ENCODE peak calls at places on chromosomes 4 and X, in nine cellular contexts. J is right lobe of liver, G is ovary, R is cardiac muscle cell, L is tibial nerve, W is fibroblast of lung, D is breast epithelium, T is HL-60, I is Peyer's patch. Y is an unnamed sample.

GRCh38 chr4:141102367-141102766 is 30.9 kb downstream of the RNF150 start:
- DNase-seq in J (no peak), G (no peak), R (peak), L (no peak), W (peak), D (no peak), T (no peak), I (no peak), Y (no peak)

GRCh38 chrX:13774696-13775095 is 40.1 kb downstream of the OFD1 start:
- DNase-seq in J (no peak), G (no peak), R (no peak), L (no peak), W (no peak), D (no peak), T (no peak), I (no peak), Y (no peak)

GRCh38 chrX:48496660-48497059 is 12.1 kb upstream of the PORCN start:
- DNase-seq in J (peak), G (no peak), R (no peak), L (no peak), W (no peak), D (no peak), T (no peak), I (no peak), Y (no peak)

GRCh38 chrX:123339201-123339905 is 155.3 kb downstream of the GRIA3 start:
- DNase-seq in J (no peak), G (no peak), R (peak), L (no peak), W (peak), D (no peak), T (no peak), I (no peak), Y (no peak)

GRCh38 chr4:3285558-3286334 is 7.1 kb upstream of the RGS12 start:
- DNase-seq in J (peak), G (peak), R (peak), L (no peak), W (peak), D (peak), T (peak), I (peak), Y (peak)

GRCh38 chrX:130085551-130085986 is 24.7 kb downstream of the ELF4 start:
- DNase-seq in J (no peak), G (no peak), R (peak), L (no peak), W (peak), D (no peak), T (no peak), I (no peak), Y (no peak)

GRCh38 chrX:119501511-119502148 is 33.4 kb downstream of the SLC25A5 start:
- DNase-seq in J (no peak), G (no peak), R (no peak), L (no peak), W (no peak), D (no peak), T (no peak), I (no peak), Y (no peak)

GRCh38 chrX:47273011-47273730 is 40.4 kb downstream of the USP11 start:
- DNase-seq in J (no peak), G (no peak), R (no peak), L (no peak), W (no peak), D (no peak), T (no peak), I (no peak), Y (no peak)

GRCh38 chrX:112818114-112819012 is 22.3 kb downstream of the AMOT start:
- DNase-seq in J (no peak), G (no peak), R (no peak), L (no peak), W (no peak), D (peak), T (no peak), I (no peak), Y (no peak)

GRCh38 chr4:32858971-32859370 is 2138.8 kb downstream of the PCDH7 start:
- DNase-seq in J (no peak), G (no peak), R (peak), L (no peak), W (peak), D (no peak), T (no peak), I (no peak), Y (no peak)

GRCh38 chrX:136754641-136755040 is 26.1 kb downstream of the ARHGEF6 start:
- DNase-seq in J (no peak), G (no peak), R (peak), L (no peak), W (peak), D (peak), T (no peak), I (no peak), Y (no peak)

GRCh38 chr4:146110847-146111485 is 64.6 kb upstream of the LSM6 start:
- DNase-seq in J (no peak), G (no peak), R (no peak), L (no peak), W (no peak), D (no peak), T (no peak), I (no peak), Y (no peak)

GRCh38 chr4:85905761-85906160 is 430.8 kb downstream of the ARHGAP24 start:
- DNase-seq in J (no peak), G (no peak), R (no peak), L (no peak), W (no peak), D (no peak), T (no peak), I (no peak), Y (no peak)

GRCh38 chrX:120560842-120561633 is at the start of gene CUL4B:
- DNase-seq in J (peak), G (peak), R (peak), L (peak), W (peak), D (peak), T (peak), I (peak), Y (peak)

GRCh38 chr4:3297066-3297859 is 4.4 kb downstream of the RGS12 start:
- DNase-seq in J (peak), G (no peak), R (no peak), L (no peak), W (no peak), D (no peak), T (no peak), I (peak), Y (no peak)

GRCh38 chr4:106695846-106696245 is 327.3 kb upstream of the GIMD1 start:
- DNase-seq in J (no peak), G (no peak), R (no peak), L (no peak), W (peak), D (no peak), T (no peak), I (no peak), Y (no peak)

GRCh38 chr4:178202422-178202821 is 760.2 kb upstream of the AGA start:
- DNase-seq in J (no peak), G (no peak), R (no peak), L (no peak), W (no peak), D (no peak), T (no peak), I (no peak), Y (no peak)

GRCh38 chr4:98864560-98864959 is 64.4 kb downstream of the EIF4E start:
- DNase-seq in J (no peak), G (no peak), R (no peak), L (no peak), W (no peak), D (no peak), T (no peak), I (no peak), Y (no peak)

GRCh38 chr4:176156656-176157055 is 38.7 kb downstream of the SPATA4 start:
- DNase-seq in J (no peak), G (no peak), R (peak), L (no peak), W (peak), D (no peak), T (no peak), I (no peak), Y (no peak)

GRCh38 chrX:117538441-117539418 is 577.9 kb downstream of the KLHL13 start:
- DNase-seq in J (no peak), G (no peak), R (no peak), L (no peak), W (no peak), D (no peak), T (no peak), I (no peak), Y (peak)

GRCh38 chrX:129762448-129762847 is 17.3 kb upstream of the SASH3 start:
- DNase-seq in J (no peak), G (no peak), R (no peak), L (no peak), W (no peak), D (no peak), T (no peak), I (no peak), Y (no peak)

GRCh38 chr4:121200795-121201472 is 36.8 kb upstream of the TNIP3 start:
- DNase-seq in J (no peak), G (no peak), R (no peak), L (no peak), W (no peak), D (no peak), T (no peak), I (no peak), Y (no peak)

GRCh38 chr4:6875431-6875831 is 34.2 kb upstream of the TBC1D14 start:
- DNase-seq in J (no peak), G (no peak), R (no peak), L (peak), W (no peak), D (peak), T (peak), I (peak), Y (no peak)

GRCh38 chr4:141614878-141615586 is 21.4 kb upstream of the IL15 start:
- DNase-seq in J (peak), G (no peak), R (no peak), L (no peak), W (no peak), D (no peak), T (no peak), I (no peak), Y (no peak)

GRCh38 chrX:46978341-46979291 is 66.4 kb downstream of the JADE3 start:
- DNase-seq in J (peak), G (peak), R (peak), L (peak), W (peak), D (peak), T (peak), I (peak), Y (no peak)

GRCh38 chr4:180394730-180395129 is 1848.5 kb upstream of the TENM3 start:
- DNase-seq in J (no peak), G (no peak), R (no peak), L (no peak), W (no peak), D (no peak), T (no peak), I (no peak), Y (no peak)

GRCh38 chr4:3435684-3435956 is 6.1 kb upstream of the HGFAC start:
- DNase-seq in J (no peak), G (no peak), R (no peak), L (no peak), W (no peak), D (no peak), T (no peak), I (no peak), Y (no peak)

GRCh38 chrX:32116047-32116446 is 1044.2 kb upstream of the FTHL17 start:
- DNase-seq in J (no peak), G (no peak), R (peak), L (no peak), W (no peak), D (no peak), T (no peak), I (no peak), Y (no peak)

GRCh38 chrX:74537011-74537390 is 77.4 kb downstream of the RLIM start:
- DNase-seq in J (no peak), G (peak), R (peak), L (peak), W (peak), D (no peak), T (no peak), I (no peak), Y (peak)

GRCh38 chr4:96356591-96357360 is 516.9 kb downstream of the PDHA2 start:
- DNase-seq in J (no peak), G (no peak), R (peak), L (no peak), W (peak), D (no peak), T (no peak), I (no peak), Y (no peak)

GRCh38 chr4:128191115-128191897 is 96.3 kb downstream of the PGRMC2 start:
- DNase-seq in J (peak), G (peak), R (peak), L (peak), W (peak), D (peak), T (peak), I (peak), Y (peak)
- H3K27ac ChIP-seq in J (no peak), G (no peak), R (no peak), L (no peak), W (no peak), D (no peak), T (no peak), I (no peak), Y (no peak)

GRCh38 chr4:165016971-165017370 is 14.8 kb upstream of the TRIM60 start:
- DNase-seq in J (no peak), G (no peak), R (peak), L (no peak), W (no peak), D (no peak), T (no peak), I (no peak), Y (no peak)
- TF ChIP-seq CTCF in J (no peak), G (no peak), R (peak), L (no peak), W (no peak), D (no peak), T (no peak), I (no peak), Y (no peak)

GRCh38 chr4:110533590-110533910 is 57.6 kb downstream of the ENPEP start:
- DNase-seq in J (no peak), G (no peak), R (peak), L (no peak), W (peak), D (no peak), T (no peak), I (no peak), Y (no peak)

GRCh38 chr4:110532901-110533589 is 57.1 kb downstream of the ENPEP start:
- DNase-seq in J (no peak), G (no peak), R (no peak), L (no peak), W (peak), D (no peak), T (no peak), I (no peak), Y (no peak)

DNA sequence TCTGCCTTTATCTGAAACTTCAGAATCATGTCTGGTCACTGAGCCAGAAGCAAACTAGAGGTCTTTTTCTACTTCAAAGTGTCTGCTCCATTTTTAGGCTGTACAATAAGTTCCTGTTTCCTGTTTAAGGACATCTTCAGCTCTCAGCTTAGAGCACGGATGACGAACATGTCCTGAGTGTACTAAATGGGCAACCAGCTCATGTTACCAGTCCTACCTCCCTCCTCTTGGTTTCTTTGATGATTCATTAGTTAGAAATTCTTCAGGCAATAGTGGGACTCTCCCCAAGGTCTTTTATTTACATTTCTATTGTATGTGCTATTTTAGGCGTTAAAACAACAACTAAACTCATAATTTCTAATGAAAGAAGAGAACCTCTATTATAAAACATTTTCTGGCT is 58.0 kb downstream of the ENPEP start:
- DNase-seq in J (no peak), G (no peak), R (peak), L (no peak), W (peak), D (no peak), T (no peak), I (no peak), Y (no peak)
- H3K4me3 ChIP-seq in J (no peak), G (no peak), R (no peak), L (no peak), W (no peak), D (no peak), T (no peak), I (no peak), Y (no peak)

GRCh38 chr4:88857588-88857987 is 160.0 kb upstream of the NAP1L5 start:
- DNase-seq in J (no peak), G (no peak), R (no peak), L (no peak), W (peak), D (no peak), T (no peak), I (no peak), Y (no peak)
- H3K27ac ChIP-seq in J (no peak), G (no peak), R (no peak), L (no peak), W (no peak), D (no peak), T (no peak), I (no peak), Y (no peak)

GRCh38 chr4:79206660-79207059 is 119.2 kb downstream of the NAA11 start:
- DNase-seq in J (no peak), G (no peak), R (no peak), L (no peak), W (no peak), D (no peak), T (no peak), I (no peak), Y (no peak)
- TF ChIP-seq CTCF in J (no peak), G (no peak), R (no peak), L (no peak), W (no peak), D (no peak), T (no peak), I (no peak), Y (no peak)

GRCh38 chrX:8728932-8729331 is 3.0 kb downstream of the ANOS1 start:
- DNase-seq in J (no peak), G (no peak), R (no peak), L (no peak), W (no peak), D (no peak), T (no peak), I (no peak), Y (no peak)

GRCh38 chrX:8726031-8726652 is 5.8 kb downstream of the ANOS1 start:
- DNase-seq in J (no peak), G (no peak), R (no peak), L (no peak), W (peak), D (no peak), T (no peak), I (no peak), Y (no peak)

GRCh38 chrX:8731579-8732395 is at the start of gene ANOS1:
- DNase-seq in J (no peak), G (peak), R (peak), L (peak), W (peak), D (no peak), T (no peak), I (no peak), Y (peak)

GRCh38 chrX:8730812-8731578 is 942 bp downstream of the ANOS1 start:
- DNase-seq in J (no peak), G (peak), R (no peak), L (no peak), W (no peak), D (no peak), T (no peak), I (no peak), Y (no peak)
- H3K4me3 ChIP-seq in J (peak), G (peak), R (peak), L (peak), W (no peak), D (peak), T (no peak), I (no peak), Y (peak)

GRCh38 chr4:143019351-143019750 is 165.4 kb upstream of the USP38 start:
- DNase-seq in J (no peak), G (no peak), R (no peak), L (no peak), W (no peak), D (no peak), T (no peak), I (no peak), Y (no peak)

GRCh38 chr4:143021384-143021783 is 163.3 kb upstream of the USP38 start:
- DNase-seq in J (no peak), G (no peak), R (no peak), L (no peak), W (no peak), D (no peak), T (no peak), I (no peak), Y (no peak)

GRCh38 chr4:143026459-143027170 is 158.1 kb upstream of the USP38 start:
- DNase-seq in J (no peak), G (no peak), R (no peak), L (no peak), W (peak), D (no peak), T (no peak), I (no peak), Y (no peak)

GRCh38 chr4:143023519-143023918 is 161.2 kb upstream of the USP38 start:
- DNase-seq in J (no peak), G (no peak), R (no peak), L (no peak), W (no peak), D (no peak), T (peak), I (no peak), Y (no peak)

GRCh38 chr4:143025111-143025704 is 159.5 kb upstream of the USP38 start:
- DNase-seq in J (no peak), G (no peak), R (peak), L (peak), W (peak), D (no peak), T (no peak), I (no peak), Y (no peak)
- H3K27ac ChIP-seq in J (no peak), G (no peak), R (no peak), L (no peak), W (no peak), D (no peak), T (no peak), I (no peak), Y (no peak)

DNA sequence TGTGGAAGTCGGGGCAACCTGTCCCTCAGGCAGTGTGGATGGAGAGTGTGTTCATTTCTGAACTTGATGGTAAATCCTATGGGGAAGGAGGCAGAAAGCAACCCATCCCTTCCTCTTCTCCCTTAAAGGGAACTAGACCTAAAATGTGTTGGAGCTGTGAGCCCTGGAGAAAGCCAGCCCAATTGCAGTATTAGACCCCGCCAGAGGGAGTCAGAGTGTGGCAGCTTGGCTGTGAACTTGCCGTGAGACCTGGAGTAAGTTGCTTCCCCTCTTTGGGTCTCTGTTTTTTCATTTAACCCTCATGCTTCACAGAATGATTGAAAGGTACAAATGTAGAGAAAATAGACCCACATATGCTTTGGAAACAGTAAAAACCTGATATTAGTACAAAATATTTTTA is 108.7 kb upstream of the PAK3 start:
- DNase-seq in J (no peak), G (no peak), R (peak), L (no peak), W (no peak), D (no peak), T (no peak), I (no peak), Y (no peak)
- TF ChIP-seq CTCF in J (no peak), G (no peak), R (peak), L (no peak), W (no peak), D (no peak), T (no peak), I (no peak), Y (no peak)

GRCh38 chr4:11426716-11427115 is 2.0 kb downstream of the HS3ST1 start:
- DNase-seq in J (no peak), G (no peak), R (peak), L (no peak), W (peak), D (no peak), T (no peak), I (no peak), Y (no peak)
- H3K4me3 ChIP-seq in J (no peak), G (peak), R (no peak), L (peak), W (no peak), D (peak), T (no peak), I (no peak), Y (peak)